ENCODE peak calls at places on chromosomes 2 and 18, in seven cellular contexts. One of them, this sample, is unnamed.
A peak's percentile ranks its signal among the peaks of the same experiment; 100 is the strongest.

GRCh38 chr2:127437781-127438726 is 19.8 kb downstream of the PROC start:
- DNase-seq in psoas muscle: no peak
- DNase-seq in GM12865: no peak
- DNase-seq in MM.1S: no peak
- DNase-seq in fibroblast of lung: no peak
- DNase-seq in upper lobe of right lung: peak; percentile 54
- DNase-seq in mammary epithelial cell: no peak
- DNase-seq in this sample: no peak

GRCh38 chr18:62637403-62637802 is 77.9 kb upstream of the PHLPP1 start:
- DNase-seq in psoas muscle: no peak
- DNase-seq in GM12865: no peak
- DNase-seq in MM.1S: no peak
- DNase-seq in fibroblast of lung: no peak
- DNase-seq in upper lobe of right lung: no peak
- DNase-seq in mammary epithelial cell: no peak
- DNase-seq in this sample: no peak

GRCh38 chr2:134705861-134706586 is 12.8 kb downstream of the TMEM163 start:
- DNase-seq in psoas muscle: no peak
- DNase-seq in GM12865: no peak
- DNase-seq in MM.1S: no peak
- DNase-seq in fibroblast of lung: no peak
- DNase-seq in upper lobe of right lung: no peak
- DNase-seq in mammary epithelial cell: no peak
- DNase-seq in this sample: no peak

GRCh38 chr2:195532628-195533271 is 124.3 kb upstream of the SLC39A10 start:
- DNase-seq in psoas muscle: no peak
- DNase-seq in GM12865: peak; percentile 38
- DNase-seq in MM.1S: peak; percentile 53
- DNase-seq in fibroblast of lung: peak; percentile 31
- DNase-seq in upper lobe of right lung: no peak
- DNase-seq in mammary epithelial cell: peak; percentile 23
- DNase-seq in this sample: no peak

GRCh38 chr2:162074579-162074922 is 536 bp upstream of the DPP4 start:
- DNase-seq in psoas muscle: no peak
- DNase-seq in GM12865: no peak
- DNase-seq in MM.1S: no peak
- DNase-seq in fibroblast of lung: no peak
- DNase-seq in upper lobe of right lung: no peak
- DNase-seq in mammary epithelial cell: no peak
- DNase-seq in this sample: no peak

GRCh38 chr2:206783718-206784117 is 18.3 kb downstream of the FASTKD2 start:
- DNase-seq in psoas muscle: no peak
- DNase-seq in GM12865: peak; percentile 10
- DNase-seq in MM.1S: no peak
- DNase-seq in fibroblast of lung: no peak
- DNase-seq in upper lobe of right lung: no peak
- DNase-seq in mammary epithelial cell: no peak
- DNase-seq in this sample: no peak

GRCh38 chr2:3116371-3116770 is 261.2 kb downstream of the EIPR1 start:
- DNase-seq in psoas muscle: no peak
- DNase-seq in GM12865: no peak
- DNase-seq in MM.1S: no peak
- DNase-seq in fibroblast of lung: no peak
- DNase-seq in upper lobe of right lung: no peak
- DNase-seq in mammary epithelial cell: no peak
- DNase-seq in this sample: no peak

GRCh38 chr2:28828382-28828781 is 17.7 kb downstream of the SPDYA start:
- DNase-seq in psoas muscle: no peak
- DNase-seq in GM12865: no peak
- DNase-seq in MM.1S: no peak
- DNase-seq in fibroblast of lung: no peak
- DNase-seq in upper lobe of right lung: no peak
- DNase-seq in mammary epithelial cell: peak; percentile 12
- DNase-seq in this sample: no peak

GRCh38 chr18:3836937-3837336 is 387.0 kb downstream of the TGIF1 start:
- DNase-seq in psoas muscle: no peak
- DNase-seq in GM12865: no peak
- DNase-seq in MM.1S: no peak
- DNase-seq in fibroblast of lung: no peak
- DNase-seq in upper lobe of right lung: no peak
- DNase-seq in mammary epithelial cell: no peak
- DNase-seq in this sample: no peak

GRCh38 chr2:43158259-43158880 is 68.0 kb downstream of the ZFP36L2 start:
- DNase-seq in psoas muscle: peak; percentile 83
- DNase-seq in GM12865: peak; percentile 49
- DNase-seq in MM.1S: no peak
- DNase-seq in fibroblast of lung: peak; percentile 88
- DNase-seq in upper lobe of right lung: peak; percentile 92
- DNase-seq in mammary epithelial cell: peak; percentile 94
- DNase-seq in this sample: peak; percentile 39

GRCh38 chr18:12391487-12392136 is 14.6 kb upstream of the AFG3L2 start:
- DNase-seq in psoas muscle: peak; percentile 56
- DNase-seq in GM12865: peak; percentile 69
- DNase-seq in MM.1S: peak; percentile 69
- DNase-seq in fibroblast of lung: peak; percentile 80
- DNase-seq in upper lobe of right lung: peak; percentile 59
- DNase-seq in mammary epithelial cell: peak; percentile 48
- DNase-seq in this sample: no peak

GRCh38 chr2:197101519-197101918 is 175.0 kb upstream of the PGAP1 start:
- DNase-seq in psoas muscle: no peak
- DNase-seq in GM12865: no peak
- DNase-seq in MM.1S: no peak
- DNase-seq in fibroblast of lung: no peak
- DNase-seq in upper lobe of right lung: no peak
- DNase-seq in mammary epithelial cell: no peak
- DNase-seq in this sample: no peak

GRCh38 chr2:27369471-27370025 is 590 bp downstream of the EIF2B4 start:
- DNase-seq in psoas muscle: no peak
- DNase-seq in GM12865: no peak
- DNase-seq in MM.1S: no peak
- DNase-seq in fibroblast of lung: peak; percentile 54
- DNase-seq in upper lobe of right lung: no peak
- DNase-seq in mammary epithelial cell: peak; percentile 51
- DNase-seq in this sample: no peak

GRCh38 chr2:191864623-191865521 is 18.0 kb upstream of the CAVIN2 start:
- DNase-seq in psoas muscle: no peak
- DNase-seq in GM12865: no peak
- DNase-seq in MM.1S: no peak
- DNase-seq in fibroblast of lung: peak; percentile 71
- DNase-seq in upper lobe of right lung: no peak
- DNase-seq in mammary epithelial cell: peak; percentile 56
- DNase-seq in this sample: no peak

GRCh38 chr2:98822301-98823164 is 91.6 kb upstream of the MGAT4A start:
- DNase-seq in psoas muscle: peak; percentile 69
- DNase-seq in GM12865: no peak
- DNase-seq in MM.1S: no peak
- DNase-seq in fibroblast of lung: no peak
- DNase-seq in upper lobe of right lung: peak; percentile 85
- DNase-seq in mammary epithelial cell: no peak
- DNase-seq in this sample: no peak

GRCh38 chr2:176413786-176414185 is 144.5 kb downstream of the MTX2 start:
- DNase-seq in psoas muscle: no peak
- DNase-seq in GM12865: no peak
- DNase-seq in MM.1S: no peak
- DNase-seq in fibroblast of lung: no peak
- DNase-seq in upper lobe of right lung: no peak
- DNase-seq in mammary epithelial cell: no peak
- DNase-seq in this sample: no peak

GRCh38 chr2:235521844-235522243 is 28.0 kb downstream of the AGAP1 start:
- DNase-seq in psoas muscle: no peak
- DNase-seq in GM12865: no peak
- DNase-seq in MM.1S: no peak
- DNase-seq in fibroblast of lung: peak; percentile 66
- DNase-seq in upper lobe of right lung: no peak
- DNase-seq in mammary epithelial cell: no peak
- DNase-seq in this sample: no peak

GRCh38 chr18:13811993-13812392 is 12.0 kb upstream of the MC5R start:
- DNase-seq in psoas muscle: no peak
- DNase-seq in GM12865: no peak
- DNase-seq in MM.1S: no peak
- DNase-seq in fibroblast of lung: no peak
- DNase-seq in upper lobe of right lung: no peak
- DNase-seq in mammary epithelial cell: no peak
- DNase-seq in this sample: no peak

GRCh38 chr2:65130440-65131175 is 702 bp upstream of the RAB1A start:
- DNase-seq in psoas muscle: no peak
- DNase-seq in GM12865: no peak
- DNase-seq in MM.1S: no peak
- DNase-seq in fibroblast of lung: no peak
- DNase-seq in upper lobe of right lung: no peak
- DNase-seq in mammary epithelial cell: no peak
- DNase-seq in this sample: no peak

GRCh38 chr2:205688417-205689200 is 6.3 kb downstream of the NRP2 start:
- DNase-seq in psoas muscle: no peak
- DNase-seq in GM12865: no peak
- DNase-seq in MM.1S: no peak
- DNase-seq in fibroblast of lung: peak; percentile 73
- DNase-seq in upper lobe of right lung: no peak
- DNase-seq in mammary epithelial cell: no peak
- DNase-seq in this sample: no peak

GRCh38 chr2:182379235-182379634 is 47.6 kb downstream of the PDE1A start:
- DNase-seq in psoas muscle: no peak
- DNase-seq in GM12865: no peak
- DNase-seq in MM.1S: no peak
- DNase-seq in fibroblast of lung: peak; percentile 84
- DNase-seq in upper lobe of right lung: no peak
- DNase-seq in mammary epithelial cell: no peak
- DNase-seq in this sample: no peak

GRCh38 chr18:55356815-55357214 is 231.2 kb downstream of the TCF4 start:
- DNase-seq in psoas muscle: no peak
- DNase-seq in GM12865: no peak
- DNase-seq in MM.1S: no peak
- DNase-seq in fibroblast of lung: no peak
- DNase-seq in upper lobe of right lung: no peak
- DNase-seq in mammary epithelial cell: no peak
- DNase-seq in this sample: no peak

GRCh38 chr2:106990307-106990706 is 104.3 kb upstream of the ST6GAL2 start:
- DNase-seq in psoas muscle: no peak
- DNase-seq in GM12865: no peak
- DNase-seq in MM.1S: no peak
- DNase-seq in fibroblast of lung: peak; percentile 58
- DNase-seq in upper lobe of right lung: no peak
- DNase-seq in mammary epithelial cell: no peak
- DNase-seq in this sample: no peak

GRCh38 chr2:162261032-162261945 is 18.0 kb upstream of the FAP start:
- DNase-seq in psoas muscle: peak; percentile 72
- DNase-seq in GM12865: peak; percentile 7
- DNase-seq in MM.1S: peak; percentile 64
- DNase-seq in fibroblast of lung: peak; percentile 71
- DNase-seq in upper lobe of right lung: peak; percentile 78
- DNase-seq in mammary epithelial cell: peak; percentile 74
- DNase-seq in this sample: no peak

GRCh38 chr2:74975016-74975415 is 16.6 kb downstream of the POLE4 start:
- DNase-seq in psoas muscle: no peak
- DNase-seq in GM12865: no peak
- DNase-seq in MM.1S: no peak
- DNase-seq in fibroblast of lung: no peak
- DNase-seq in upper lobe of right lung: no peak
- DNase-seq in mammary epithelial cell: no peak
- DNase-seq in this sample: no peak

GRCh38 chr18:22378672-22379282 is 38.9 kb downstream of the CTAGE1 start:
- DNase-seq in psoas muscle: no peak
- DNase-seq in GM12865: peak; percentile 21
- DNase-seq in MM.1S: no peak
- DNase-seq in fibroblast of lung: peak; percentile 22
- DNase-seq in upper lobe of right lung: no peak
- DNase-seq in mammary epithelial cell: peak; percentile 43
- DNase-seq in this sample: no peak

GRCh38 chr18:60554961-60555360 is 182.4 kb upstream of the MC4R start:
- DNase-seq in psoas muscle: no peak
- DNase-seq in GM12865: no peak
- DNase-seq in MM.1S: peak; percentile 86
- DNase-seq in fibroblast of lung: no peak
- DNase-seq in upper lobe of right lung: no peak
- DNase-seq in mammary epithelial cell: no peak
- DNase-seq in this sample: no peak

DNA sequence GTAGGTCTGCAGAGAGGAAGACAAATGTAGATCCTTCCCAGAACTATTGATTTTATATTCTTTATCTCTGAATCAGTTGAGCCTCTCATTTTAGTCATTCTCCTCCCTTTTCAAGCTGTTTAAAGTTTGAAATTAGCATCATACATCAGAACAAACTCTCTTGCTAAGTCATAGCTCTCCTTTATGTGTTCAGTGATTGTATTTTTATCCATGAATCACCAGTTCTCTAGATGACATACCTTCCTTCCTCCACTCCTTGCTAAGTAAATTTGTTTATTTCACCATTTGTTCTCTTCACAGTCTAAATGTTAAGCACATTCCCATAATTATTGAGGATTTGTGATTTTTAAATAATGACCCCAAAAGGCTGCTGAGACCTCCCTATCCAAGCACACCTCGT is 63.5 kb upstream of the RAPGEF4 start:
- DNase-seq in psoas muscle: no peak
- DNase-seq in GM12865: no peak
- DNase-seq in MM.1S: no peak
- DNase-seq in fibroblast of lung: peak; percentile 25
- DNase-seq in upper lobe of right lung: no peak
- DNase-seq in mammary epithelial cell: peak; percentile 29
- DNase-seq in this sample: no peak
- H3K4me3 ChIP-seq in psoas muscle: no peak overlapping the region
- H3K4me3 ChIP-seq in GM12865: no peak overlapping the region
- H3K4me3 ChIP-seq in MM.1S: no peak overlapping the region
- H3K4me3 ChIP-seq in fibroblast of lung: no peak overlapping the region
- H3K4me3 ChIP-seq in upper lobe of right lung: no peak overlapping the region
- H3K4me3 ChIP-seq in mammary epithelial cell: no peak overlapping the region
- H3K4me3 ChIP-seq in this sample: no peak overlapping the region

DNA sequence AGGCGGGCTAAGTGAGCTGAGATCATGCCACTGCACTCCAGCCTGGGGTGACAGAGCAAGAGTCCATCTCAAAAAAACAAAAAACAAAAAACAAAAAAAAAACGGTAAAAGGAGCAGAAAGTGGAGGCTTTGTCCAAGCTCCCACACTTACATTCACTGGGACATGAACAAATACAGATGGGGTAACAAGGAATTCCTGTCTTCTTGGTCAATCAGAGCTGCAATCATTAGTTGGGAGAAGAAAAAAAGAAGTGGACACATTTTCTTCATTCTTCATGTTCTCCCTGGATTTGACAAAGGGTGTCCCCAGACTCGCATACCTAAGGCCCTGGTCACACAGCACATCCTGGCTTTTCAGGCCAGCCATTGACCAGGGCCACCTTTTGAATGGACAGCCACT is 124.6 kb downstream of the SOCS6 start:
- DNase-seq in psoas muscle: no peak
- DNase-seq in GM12865: no peak
- DNase-seq in MM.1S: no peak
- DNase-seq in fibroblast of lung: no peak
- DNase-seq in upper lobe of right lung: no peak
- DNase-seq in mammary epithelial cell: no peak
- DNase-seq in this sample: no peak
- H3K4me3 ChIP-seq in psoas muscle: no peak overlapping the region
- H3K4me3 ChIP-seq in GM12865: no peak overlapping the region
- H3K4me3 ChIP-seq in MM.1S: no peak overlapping the region
- H3K4me3 ChIP-seq in fibroblast of lung: no peak overlapping the region
- H3K4me3 ChIP-seq in upper lobe of right lung: no peak overlapping the region
- H3K4me3 ChIP-seq in mammary epithelial cell: no peak overlapping the region
- H3K4me3 ChIP-seq in this sample: no peak overlapping the region

GRCh38 chr2:61179701-61180639 is 18.0 kb downstream of the C2orf74 start:
- DNase-seq in psoas muscle: peak; percentile 72
- DNase-seq in GM12865: no peak
- DNase-seq in MM.1S: no peak
- DNase-seq in fibroblast of lung: peak; percentile 87
- DNase-seq in upper lobe of right lung: no peak
- DNase-seq in mammary epithelial cell: peak; percentile 30
- DNase-seq in this sample: no peak
- H3K4me3 ChIP-seq in psoas muscle: peak overlapping the region; percentile 88
- H3K4me3 ChIP-seq in GM12865: no peak overlapping the region
- H3K4me3 ChIP-seq in MM.1S: no peak overlapping the region
- H3K4me3 ChIP-seq in fibroblast of lung: peak overlapping the region; percentile 72
- H3K4me3 ChIP-seq in upper lobe of right lung: peak overlapping the region; percentile 2
- H3K4me3 ChIP-seq in mammary epithelial cell: no peak overlapping the region
- H3K4me3 ChIP-seq in this sample: peak overlapping the region; percentile 7

GRCh38 chr2:1713156-1713838 is 31.0 kb downstream of the PXDN start:
- DNase-seq in psoas muscle: no peak
- DNase-seq in GM12865: no peak
- DNase-seq in MM.1S: no peak
- DNase-seq in fibroblast of lung: no peak
- DNase-seq in upper lobe of right lung: no peak
- DNase-seq in mammary epithelial cell: no peak
- DNase-seq in this sample: no peak
- H3K4me3 ChIP-seq in psoas muscle: no peak overlapping the region
- H3K4me3 ChIP-seq in GM12865: no peak overlapping the region
- H3K4me3 ChIP-seq in MM.1S: no peak overlapping the region
- H3K4me3 ChIP-seq in fibroblast of lung: no peak overlapping the region
- H3K4me3 ChIP-seq in upper lobe of right lung: no peak overlapping the region
- H3K4me3 ChIP-seq in mammary epithelial cell: no peak overlapping the region
- H3K4me3 ChIP-seq in this sample: no peak overlapping the region

This sample was measured in esophagus squamous epithelium.